ENCODE peak calls at places on chromosome 6, in five cellular contexts. R is right lobe of liver, B is astrocyte of the spinal cord, L is DND-41, D is HCT116. N is an unnamed sample.

GRCh38 chr6:16450821-16451220 is 212.4 kb downstream of the GMPR start:
- DNase-seq in R (no peak), B (peak), L (no peak), D (no peak), N (no peak)

GRCh38 chr6:129865013-129865412 is 3.9 kb upstream of the TMEM244 start:
- DNase-seq in R (no peak), B (no peak), L (no peak), D (no peak), N (no peak)

GRCh38 chr6:25061289-25061945 is 125.7 kb upstream of the RIPOR2 start:
- DNase-seq in R (no peak), B (peak), L (no peak), D (no peak), N (no peak)

GRCh38 chr6:129683606-129684322 is 26.2 kb downstream of the ARHGAP18 start:
- DNase-seq in R (no peak), B (peak), L (peak), D (peak), N (peak)

GRCh38 chr6:159720708-159721107 is 6.6 kb upstream of the WTAP start:
- DNase-seq in R (no peak), B (peak), L (peak), D (peak), N (peak)

GRCh38 chr6:37696841-37697735 is 595 bp downstream of the MDGA1 start:
- DNase-seq in R (no peak), B (peak), L (peak), D (no peak), N (no peak)

GRCh38 chr6:43275782-43276179 is 22.3 kb upstream of the SLC22A7 start:
- DNase-seq in R (no peak), B (no peak), L (no peak), D (no peak), N (no peak)

GRCh38 chr6:125765944-125766343 is 16.5 kb downstream of the HEY2 start:
- DNase-seq in R (no peak), B (no peak), L (no peak), D (no peak), N (no peak)

GRCh38 chr6:6736753-6737654 is 148.5 kb downstream of the LY86 start:
- DNase-seq in R (no peak), B (peak), L (no peak), D (no peak), N (no peak)

GRCh38 chr6:90403489-90404381 is 107.1 kb upstream of the BACH2 start:
- DNase-seq in R (no peak), B (peak), L (no peak), D (no peak), N (no peak)

GRCh38 chr6:157674061-157674460 is 149.0 kb upstream of the SNX9 start:
- DNase-seq in R (no peak), B (no peak), L (no peak), D (no peak), N (no peak)

GRCh38 chr6:118992186-118992795 is 57.3 kb upstream of the MCM9 start:
- DNase-seq in R (no peak), B (no peak), L (no peak), D (no peak), N (no peak)

GRCh38 chr6:118993803-118994231 is 58.9 kb upstream of the MCM9 start:
- DNase-seq in R (no peak), B (no peak), L (no peak), D (no peak), N (no peak)

GRCh38 chr6:118993358-118993757 is 58.4 kb upstream of the MCM9 start:
- DNase-seq in R (no peak), B (no peak), L (no peak), D (no peak), N (no peak)

GRCh38 chr6:118999494-118999893 is 64.5 kb upstream of the MCM9 start:
- DNase-seq in R (no peak), B (no peak), L (no peak), D (no peak), N (no peak)

GRCh38 chr6:118996289-118996820 is 61.4 kb upstream of the MCM9 start:
- DNase-seq in R (no peak), B (no peak), L (no peak), D (no peak), N (no peak)
- H3K4me3 ChIP-seq in R (no peak), B (no peak), L (no peak), D (no peak), N (no peak)

DNA sequence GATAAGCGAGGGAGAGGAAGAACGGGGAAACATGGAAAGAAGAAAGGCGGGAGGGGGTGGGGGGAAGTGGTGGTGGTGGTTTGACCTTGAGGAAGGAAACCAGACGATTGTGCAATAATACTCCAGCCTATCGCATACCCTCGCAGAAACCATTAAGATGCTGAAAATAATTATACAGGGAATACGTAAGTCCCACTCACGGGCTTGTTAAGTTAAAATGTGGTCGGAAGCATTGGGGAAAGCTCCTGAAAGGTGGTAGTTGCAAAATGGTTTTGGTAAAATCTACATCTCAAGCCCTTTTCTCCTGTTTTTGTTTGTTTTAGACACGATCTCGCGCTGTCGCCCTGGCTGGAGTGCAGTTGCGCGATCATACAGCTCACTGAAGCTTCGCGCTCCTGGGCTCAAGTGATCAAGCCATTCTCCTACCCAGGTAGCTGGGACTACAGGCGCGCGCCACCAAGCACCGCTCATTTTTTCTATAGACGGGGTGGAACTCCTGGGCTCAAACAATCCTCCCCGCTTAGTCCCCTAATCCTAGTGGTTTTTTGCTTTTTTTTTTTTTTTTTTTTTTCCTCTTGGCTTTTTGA is 128.9 kb upstream of the ZNF184 start:
- DNase-seq in R (no peak), B (no peak), L (no peak), D (no peak), N (no peak)
- H3K4me3 ChIP-seq in R (no peak), B (peak), L (no peak), D (peak), N (no peak)

GRCh38 chr6:14210077-14210476 is 92.5 kb downstream of the CD83 start:
- DNase-seq in R (no peak), B (no peak), L (no peak), D (no peak), N (no peak)
- H3K4me3 ChIP-seq in R (no peak), B (no peak), L (no peak), D (peak), N (peak)

GRCh38 chr6:389143-389542 is 2.4 kb upstream of the IRF4 start:
- DNase-seq in R (no peak), B (no peak), L (no peak), D (no peak), N (no peak)
- H3K4me3 ChIP-seq in R (no peak), B (no peak), L (no peak), D (no peak), N (no peak)

GRCh38 chr6:5084192-5084786 is 852 bp upstream of the PPP1R3G start:
- DNase-seq in R (peak), B (no peak), L (no peak), D (no peak), N (no peak)

GRCh38 chr6:5085638-5086293 is 625 bp downstream of the PPP1R3G start:
- DNase-seq in R (peak), B (peak), L (no peak), D (no peak), N (no peak)

GRCh38 chr6:5086294-5086890 is 1.3 kb downstream of the PPP1R3G start:
- DNase-seq in R (no peak), B (no peak), L (no peak), D (no peak), N (no peak)

GRCh38 chr6:5083813-5084191 is 1.3 kb upstream of the PPP1R3G start:
- DNase-seq in R (no peak), B (no peak), L (no peak), D (no peak), N (no peak)

GRCh38 chr6:5084787-5085637 is at the start of gene PPP1R3G:
- DNase-seq in R (peak), B (peak), L (no peak), D (no peak), N (no peak)
- H3K4me3 ChIP-seq in R (peak), B (peak), L (no peak), D (peak), N (no peak)

DNA sequence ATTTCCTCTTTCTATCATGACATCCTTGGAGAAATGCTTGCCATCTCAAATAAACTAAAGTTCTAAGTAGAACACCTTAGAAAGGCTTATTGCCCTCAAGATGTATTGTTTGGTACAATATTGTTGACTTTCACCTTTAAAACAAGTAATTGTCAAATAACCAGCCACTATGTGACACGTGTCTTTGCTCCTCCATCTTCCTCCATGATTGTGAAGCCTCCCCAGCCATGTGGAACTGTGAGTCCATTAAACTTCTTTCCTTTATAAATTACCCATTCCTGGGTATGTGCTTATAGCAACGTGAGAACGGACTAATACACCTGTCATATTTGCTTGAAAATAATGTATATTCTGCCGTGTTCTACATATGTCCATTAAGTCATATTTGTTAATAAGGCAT is 126.5 kb downstream of the BMP5 start:
- DNase-seq in R (no peak), B (no peak), L (no peak), D (no peak), N (no peak)
- H3K4me3 ChIP-seq in R (no peak), B (no peak), L (no peak), D (no peak), N (no peak)

GRCh38 chr6:34391711-34392496 is 565 bp downstream of the NUDT3 start:
- DNase-seq in R (peak), B (peak), L (peak), D (no peak), N (peak)
- H3K4me3 ChIP-seq in R (peak), B (peak), L (peak), D (peak), N (peak)

GRCh38 chr6:116017546-116018276 is 43.0 kb downstream of the FRK start:
- DNase-seq in R (no peak), B (no peak), L (no peak), D (no peak), N (no peak)
- H3K4me3 ChIP-seq in R (no peak), B (no peak), L (no peak), D (no peak), N (no peak)

GRCh38 chr6:36598326-36598725 is 4.2 kb downstream of the SRSF3 start:
- DNase-seq in R (no peak), B (no peak), L (no peak), D (no peak), N (no peak)

GRCh38 chr6:36597775-36598174 is 3.6 kb downstream of the SRSF3 start:
- DNase-seq in R (no peak), B (no peak), L (no peak), D (no peak), N (no peak)

GRCh38 chr6:36600564-36601146 is 6.5 kb downstream of the SRSF3 start:
- DNase-seq in R (no peak), B (no peak), L (no peak), D (no peak), N (no peak)

GRCh38 chr6:36598739-36599318 is 4.7 kb downstream of the SRSF3 start:
- DNase-seq in R (no peak), B (no peak), L (no peak), D (no peak), N (no peak)

DNA sequence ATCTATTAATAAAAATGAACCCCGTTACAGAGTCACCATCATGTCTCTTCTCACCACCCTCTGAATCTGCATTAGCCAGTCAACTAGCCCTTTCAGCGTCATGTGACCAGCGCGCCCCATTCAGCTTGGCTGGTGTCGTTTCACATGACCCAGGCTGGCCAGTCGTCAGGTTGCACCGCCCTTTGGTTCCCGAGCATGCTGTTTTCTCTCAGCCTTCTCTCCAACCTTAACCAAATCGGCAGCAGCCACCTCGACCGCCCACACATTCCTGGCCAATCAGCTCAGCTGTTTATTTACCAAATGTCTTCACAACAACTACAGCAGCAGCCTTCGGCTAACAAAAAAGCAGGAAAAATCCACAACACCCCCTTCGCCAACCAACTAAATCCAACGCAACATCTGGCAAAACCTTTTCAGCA is 5.6 kb downstream of the SRSF3 start:
- DNase-seq in R (no peak), B (no peak), L (peak), D (no peak), N (no peak)
- H3K4me3 ChIP-seq in R (no peak), B (peak), L (peak), D (no peak), N (no peak)

N was measured in Jurkat, Clone E6-1.